ENCODE peak calls at places on chromosomes 3 and 15, in eight cellular contexts. H, U, G, Y, L, J, C and W are unnamed samples.

GRCh38 chr15:41572866-41573265 is 13.9 kb downstream of the TYRO3 start:
- DNase-seq in H (no peak), U (no peak), G (no peak), Y (no peak), L (no peak), J (no peak), C (no peak), W (no peak)

GRCh38 chr15:95024388-95024787 is 793.0 kb downstream of the MCTP2 start:
- DNase-seq in H (no peak), U (peak; percentile 86), G (peak; percentile 72), Y (no peak), L (peak; percentile 11), J (no peak), C (no peak), W (no peak)

GRCh38 chr3:123365450-123366143 is 83.3 kb downstream of the ADCY5 start:
- DNase-seq in H (peak; percentile 56), U (peak; percentile 84), G (peak; percentile 61), Y (no peak), L (no peak), J (no peak), C (no peak), W (no peak)

GRCh38 chr15:81120069-81120468 is 14.0 kb upstream of the CFAP161 start:
- DNase-seq in H (no peak), U (no peak), G (no peak), Y (no peak), L (no peak), J (no peak), C (no peak), W (no peak)

GRCh38 chr3:53081318-53081717 is 35.4 kb upstream of the SFMBT1 start:
- DNase-seq in H (no peak), U (no peak), G (no peak), Y (peak; percentile 54), L (no peak), J (no peak), C (no peak), W (no peak)

GRCh38 chr3:186247821-186248814 is 113.9 kb downstream of the DGKG start:
- DNase-seq in H (no peak), U (no peak), G (no peak), Y (no peak), L (no peak), J (peak; percentile 52), C (no peak), W (no peak)

GRCh38 chr3:66426135-66426534 is 74.7 kb downstream of the LRIG1 start:
- DNase-seq in H (peak; percentile 3), U (no peak), G (no peak), Y (no peak), L (no peak), J (no peak), C (no peak), W (no peak)

GRCh38 chr3:44077267-44077666 is 164.4 kb upstream of the TOPAZ1 start:
- DNase-seq in H (no peak), U (peak; percentile 62), G (no peak), Y (no peak), L (no peak), J (no peak), C (no peak), W (no peak)

GRCh38 chr3:151372063-151372820 is 12.3 kb downstream of the P2RY12 start:
- DNase-seq in H (no peak), U (no peak), G (no peak), Y (no peak), L (no peak), J (no peak), C (no peak), W (no peak)

GRCh38 chr15:60093273-60094067 is 89.4 kb downstream of the FOXB1 start:
- DNase-seq in H (no peak), U (no peak), G (no peak), Y (no peak), L (no peak), J (no peak), C (no peak), W (no peak)

GRCh38 chr15:39028069-39028468 is 463.5 kb upstream of the RASGRP1 start:
- DNase-seq in H (peak; percentile 65), U (no peak), G (no peak), Y (peak; percentile 75), L (peak; percentile 11), J (peak; percentile 32), C (no peak), W (no peak)

GRCh38 chr15:79973445-79974180 is 2.6 kb upstream of the BCL2A1 start:
- DNase-seq in H (no peak), U (no peak), G (peak; percentile 39), Y (no peak), L (no peak), J (no peak), C (no peak), W (no peak)

GRCh38 chr15:80677041-80677440 is 18.1 kb upstream of the ABHD17C start:
- DNase-seq in H (no peak), U (no peak), G (no peak), Y (no peak), L (no peak), J (no peak), C (no peak), W (no peak)

DNA sequence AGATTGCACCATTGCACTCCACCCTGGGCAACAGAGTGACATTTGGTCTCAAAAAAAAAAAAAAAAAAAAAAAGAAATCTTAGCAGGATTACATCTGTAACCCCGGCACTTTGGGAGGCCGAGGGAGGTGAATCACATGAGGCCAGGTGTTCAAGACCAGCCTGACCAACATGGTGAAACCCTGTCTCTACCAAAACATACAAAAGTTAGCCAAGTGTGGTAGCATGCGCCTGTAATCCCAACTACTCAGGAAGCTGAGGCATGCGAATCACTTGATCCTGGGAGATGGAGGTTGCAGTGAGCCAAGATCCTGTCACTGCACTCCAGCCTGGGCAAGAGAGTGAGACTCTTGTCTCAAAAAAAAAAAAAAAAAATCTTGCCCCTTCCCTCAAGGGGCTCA is 40.4 kb downstream of the LIPC start:
- DNase-seq in H (no peak), U (no peak), G (no peak), Y (no peak), L (no peak), J (no peak), C (no peak), W (no peak)
- H3K4me1 ChIP-seq in H (peaks cover 7% of the 10 kb centered on the region), U (peaks cover 4% of the 10 kb centered on the region), G (no peaks in the 10 kb centered on the region), Y (no peaks in the 10 kb centered on the region), L (peaks cover 47% of the 10 kb centered on the region), J (peaks cover 6% of the 10 kb centered on the region), C (peaks cover 38% of the 10 kb centered on the region), W (peaks cover 43% of the 10 kb centered on the region)

GRCh38 chr3:138434875-138435772 is 708 bp downstream of the ESYT3 start:
- DNase-seq in H (no peak), U (peak; percentile 64), G (no peak), Y (peak; percentile 72), L (no peak), J (no peak), C (no peak), W (peak; percentile 21)
- H3K4me1 ChIP-seq in H (peaks cover 33% of the 10 kb centered on the region), U (peaks cover 7% of the 10 kb centered on the region), G (no peaks in the 10 kb centered on the region), Y (no peaks in the 10 kb centered on the region), L (no peaks in the 10 kb centered on the region), J (peaks cover 25% of the 10 kb centered on the region), C (peaks cover 20% of the 10 kb centered on the region), W (peaks cover 9% of the 10 kb centered on the region)

DNA sequence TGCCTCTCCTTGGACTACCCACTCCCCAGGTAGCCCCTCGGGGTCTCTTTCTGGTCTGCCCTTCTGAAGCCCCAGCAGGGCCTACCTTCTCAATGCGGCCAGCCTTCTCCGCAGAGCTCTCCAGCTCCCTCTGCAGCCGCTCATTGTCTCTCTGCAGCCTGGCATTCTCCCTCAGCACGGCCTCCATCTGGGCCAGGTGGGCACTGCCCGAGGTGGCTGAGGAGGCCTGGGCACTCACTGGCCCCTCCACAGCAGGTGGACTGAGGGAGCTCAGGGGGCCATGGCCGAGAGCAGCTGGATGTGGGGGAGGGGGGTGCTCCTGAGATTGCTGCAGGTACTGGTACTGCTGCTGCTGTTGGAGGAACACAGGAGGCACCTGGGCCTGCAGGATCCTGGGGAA is 6.8 kb downstream of the AMOTL2 start:
- DNase-seq in H (peak; percentile 63), U (no peak), G (no peak), Y (peak; percentile 50), L (no peak), J (no peak), C (no peak), W (no peak)
- H3K4me1 ChIP-seq in H (peaks cover 98% of the 10 kb centered on the region), U (peaks cover 40% of the 10 kb centered on the region), G (no peaks in the 10 kb centered on the region), Y (no peaks in the 10 kb centered on the region), L (peaks cover 51% of the 10 kb centered on the region), J (peaks cover 98% of the 10 kb centered on the region), C (peaks cover 99% of the 10 kb centered on the region), W (peaks cover 15% of the 10 kb centered on the region)

GRCh38 chr3:31225923-31226322 is 306.8 kb upstream of the STT3B start:
- DNase-seq in H (no peak), U (no peak), G (no peak), Y (no peak), L (no peak), J (no peak), C (no peak), W (no peak)
- H3K4me1 ChIP-seq in H (no peaks in the 10 kb centered on the region), U (peaks cover 6% of the 10 kb centered on the region), G (no peaks in the 10 kb centered on the region), Y (no peaks in the 10 kb centered on the region), L (no peaks in the 10 kb centered on the region), J (no peaks in the 10 kb centered on the region), C (no peaks in the 10 kb centered on the region), W (peaks cover 62% of the 10 kb centered on the region)

DNA sequence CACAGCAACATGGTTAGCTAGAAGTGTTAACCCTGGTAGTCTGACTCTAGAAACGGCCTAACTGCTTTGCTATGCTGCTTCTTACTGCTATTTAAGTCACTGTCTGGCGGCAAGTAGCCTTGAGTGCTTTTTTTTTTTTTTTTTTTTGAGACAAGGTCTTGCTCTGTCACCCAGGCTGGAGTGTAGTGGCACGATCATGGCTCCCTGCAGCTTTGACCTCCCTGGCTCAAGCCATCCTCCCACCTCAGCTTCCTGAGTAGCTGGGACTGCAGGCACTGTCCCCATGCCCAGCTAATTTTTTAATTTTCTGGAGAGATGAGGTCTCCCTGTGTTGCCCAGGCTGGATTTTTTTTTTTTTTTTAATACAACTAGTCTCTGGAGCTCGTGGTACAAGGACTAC is 93.2 kb downstream of the ITPR1 start:
- DNase-seq in H (no peak), U (no peak), G (no peak), Y (no peak), L (no peak), J (no peak), C (no peak), W (no peak)
- H3K4me1 ChIP-seq in H (peaks cover 78% of the 10 kb centered on the region), U (peaks cover 52% of the 10 kb centered on the region), G (peaks cover 5% of the 10 kb centered on the region), Y (peaks cover 3% of the 10 kb centered on the region), L (peaks cover 15% of the 10 kb centered on the region), J (peaks cover 83% of the 10 kb centered on the region), C (peaks cover 70% of the 10 kb centered on the region), W (peaks cover 17% of the 10 kb centered on the region)

GRCh38 chr3:49023775-49024174 is 1.9 kb downstream of the NDUFAF3 start:
- DNase-seq in H (no peak), U (no peak), G (no peak), Y (peak; percentile 27), L (no peak), J (no peak), C (no peak), W (no peak)
- H3K4me1 ChIP-seq in H (peaks cover 55% of the 10 kb centered on the region), U (peaks cover 31% of the 10 kb centered on the region), G (peaks cover 76% of the 10 kb centered on the region), Y (no peaks in the 10 kb centered on the region), L (peaks cover 10% of the 10 kb centered on the region), J (peaks cover 42% of the 10 kb centered on the region), C (peaks cover 69% of the 10 kb centered on the region), W (peaks cover 46% of the 10 kb centered on the region)